ENCODE peak calls at places on chromosomes 2 and 18, in eight cellular contexts. C is HL-60; Y is CD8-positive, alpha-beta T cell; W is astrocyte of the spinal cord; K is epithelial cell of esophagus; U is ovary; X is AG04450; S is GM23338. E is an unnamed sample.
A peak's percentile ranks its signal among the peaks of the same experiment; 100 is the strongest.

GRCh38 chr2:239940861-239941570 is 84.1 kb downstream of the NDUFA10 start:
- DNase-seq in S (no peak), X (no peak), C (no peak), K (no peak), W (no peak), Y (no peak), U (peak; percentile 5), E (no peak)

GRCh38 chr2:121015971-121016485 is 269.0 kb downstream of the TFCP2L1 start:
- DNase-seq in C (no peak), K (no peak), U (no peak), S (no peak), X (no peak), Y (no peak), W (no peak), E (no peak)

GRCh38 chr2:178807227-178808008 is at the start of gene TTN:
- DNase-seq in C (no peak), U (no peak), X (no peak), S (no peak), W (no peak), K (no peak), Y (no peak), E (no peak)

GRCh38 chr2:150977296-150977695 is 284.4 kb downstream of the RBM43 start:
- DNase-seq in S (peak; percentile 53), U (no peak), Y (no peak), C (no peak), K (peak; percentile 18), X (no peak), W (no peak), E (no peak)

GRCh38 chr18:160831-161570 is 2.6 kb downstream of the USP14 start:
- DNase-seq in K (no peak), W (no peak), Y (no peak), S (no peak), X (no peak), U (no peak), C (no peak), E (no peak)

GRCh38 chr2:235171511-235172130 is 219.8 kb downstream of the SH3BP4 start:
- DNase-seq in S (no peak), K (peak; percentile 34), C (no peak), X (peak; percentile 10), Y (no peak), W (peak; percentile 64), U (no peak), E (peak; percentile 94)

GRCh38 chr2:136394136-136395060 is 276.4 kb upstream of the CXCR4 start:
- DNase-seq in C (no peak), S (no peak), Y (no peak), U (no peak), X (no peak), K (peak; percentile 33), W (no peak), E (no peak)

GRCh38 chr18:11047156-11047555 is 102.2 kb downstream of the PIEZO2 start:
- DNase-seq in C (no peak), W (no peak), U (no peak), K (no peak), X (no peak), S (no peak), Y (no peak), E (no peak)

GRCh38 chr18:74166397-74166796 is 18.1 kb downstream of the TIMM21 start:
- DNase-seq in U (no peak), S (no peak), X (no peak), W (no peak), C (no peak), K (no peak), Y (no peak), E (no peak)

GRCh38 chr2:23664069-23664788 is 262.7 kb downstream of the ATAD2B start:
- DNase-seq in K (no peak), Y (no peak), S (no peak), X (no peak), U (no peak), C (no peak), W (no peak), E (no peak)

GRCh38 chr2:148888003-148888501 is 13.0 kb downstream of the KIF5C start:
- DNase-seq in U (no peak), K (no peak), W (no peak), Y (peak; percentile 12), S (peak; percentile 63), C (peak; percentile 21), X (no peak), E (no peak)

GRCh38 chr2:49248506-49248905 is 94.2 kb upstream of the FSHR start:
- DNase-seq in Y (no peak), X (peak; percentile 87), K (peak; percentile 78), C (no peak), U (no peak), S (no peak), W (peak; percentile 96), E (peak; percentile 80)

GRCh38 chr2:126399001-126399400 is 257.0 kb upstream of the GYPC start:
- DNase-seq in X (no peak), C (peak; percentile 30), W (no peak), U (no peak), Y (peak; percentile 10), K (no peak), S (peak; percentile 21), E (no peak)

GRCh38 chr2:30165050-30165520 is 18.3 kb downstream of the YPEL5 start:
- DNase-seq in Y (peak; percentile 52), W (peak; percentile 87), C (peak; percentile 89), X (peak; percentile 83), S (peak; percentile 95), U (peak; percentile 41), K (peak; percentile 89), E (peak; percentile 94)

GRCh38 chr18:64699116-64699515 is 550.2 kb upstream of the LINC00305 start:
- DNase-seq in C (no peak), X (no peak), S (no peak), K (no peak), Y (no peak), W (no peak), U (no peak), E (no peak)

GRCh38 chr2:77127345-77127744 is 394.8 kb downstream of the LRRTM4 start:
- DNase-seq in Y (no peak), S (no peak), W (no peak), U (no peak), X (no peak), C (no peak), K (no peak), E (no peak)

GRCh38 chr2:134845719-134846118 is 7.3 kb downstream of the ACMSD start:
- DNase-seq in C (no peak), X (no peak), W (peak; percentile 77), Y (no peak), U (no peak), K (peak; percentile 60), S (no peak), E (peak; percentile 61)

GRCh38 chr2:76157531-76157930 is 446.8 kb upstream of the GCFC2 start:
- DNase-seq in Y (no peak), S (no peak), U (no peak), K (no peak), X (no peak), W (no peak), C (no peak), E (no peak)

GRCh38 chr2:218172808-218173207 is 6.0 kb upstream of the CXCR1 start:
- DNase-seq in Y (no peak), W (no peak), X (no peak), C (no peak), S (no peak), K (no peak), U (no peak), E (no peak)

DNA sequence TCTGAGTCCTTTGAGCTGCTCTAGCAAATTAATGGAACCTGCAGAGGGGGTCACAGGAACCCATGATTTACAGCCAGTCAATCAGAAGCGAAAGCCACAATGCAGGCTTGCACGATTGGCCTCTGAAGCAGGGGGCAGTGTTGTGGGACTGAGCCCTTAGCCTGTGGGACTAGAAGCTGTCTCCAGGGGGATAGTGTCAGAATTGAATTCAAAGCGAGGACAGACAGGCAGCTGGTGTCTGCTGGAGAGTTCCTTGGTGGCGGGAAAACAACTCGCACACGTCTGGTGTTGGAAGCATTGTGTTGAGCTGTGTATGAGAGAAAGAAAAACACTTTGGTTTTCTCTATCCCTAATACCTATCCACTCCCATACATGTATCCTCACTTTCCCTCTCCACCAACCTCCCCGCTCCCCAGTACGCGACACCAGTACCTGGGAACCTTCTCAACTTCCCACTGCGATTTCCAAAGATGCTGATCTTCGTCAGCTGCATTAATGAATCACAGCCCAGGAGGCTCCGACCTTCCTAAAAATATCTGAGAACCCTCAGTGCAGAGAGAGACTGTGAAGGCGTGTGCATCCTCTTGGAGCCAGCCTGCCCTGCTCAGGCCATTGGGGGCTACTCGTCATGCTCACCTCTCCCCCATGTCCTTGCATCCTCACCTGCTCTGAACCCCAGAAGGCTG is 88.2 kb downstream of the HS1BP3 start:
- DNase-seq in X (no peak), Y (no peak), C (no peak), W (no peak), K (no peak), S (peak; percentile 42), U (no peak), E (no peak)
- TF ChIP-seq CTCF in X (peak; percentile 12), Y (no peak), C (no peak), W (peak; percentile 20), K (no peak), S (peak; percentile 38), U (no peak), E (peak; percentile 48)

DNA sequence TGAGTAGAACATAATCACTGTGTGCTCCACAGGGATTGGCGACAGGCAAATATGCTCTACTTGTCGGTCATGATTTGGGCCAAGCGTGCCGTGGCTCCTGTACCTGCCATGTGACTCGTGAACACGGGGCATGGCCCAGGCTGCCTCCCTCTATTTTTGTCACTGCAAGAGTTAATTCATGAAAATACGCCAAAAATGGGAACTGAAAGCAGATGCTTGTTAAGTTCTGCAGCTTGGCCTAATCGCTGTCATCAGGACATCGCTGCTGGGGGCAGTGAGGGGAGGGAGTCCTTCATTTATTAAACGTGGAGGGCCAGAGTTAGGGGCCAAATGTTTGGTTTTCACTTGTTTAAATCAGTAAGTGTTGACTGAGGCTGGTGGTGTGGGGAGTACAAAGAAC is 177.8 kb downstream of the BCL2 start:
- DNase-seq in C (no peak), K (no peak), X (no peak), S (no peak), W (no peak), U (no peak), Y (no peak), E (no peak)
- TF ChIP-seq CTCF in C (no peak), K (no peak), X (no peak), S (no peak), W (no peak), U (no peak), Y (no peak), E (no peak)

DNA sequence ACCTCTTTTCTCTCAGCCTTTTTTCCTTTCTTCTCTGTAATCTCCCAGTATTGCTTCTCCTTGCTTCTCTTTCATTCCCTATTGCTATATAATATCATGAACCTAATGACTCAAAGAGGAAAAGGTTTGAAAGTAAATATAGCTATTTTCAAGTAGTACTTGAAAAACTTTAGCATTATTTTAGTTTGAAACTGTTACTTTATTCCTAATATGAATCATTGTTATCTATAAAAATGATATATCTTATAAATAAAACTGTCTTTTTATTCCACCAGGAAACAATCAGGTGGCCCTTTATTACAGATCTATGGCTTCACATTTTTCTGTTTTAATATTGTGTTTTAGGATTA is 311 bp upstream of the SCN1A start:
- DNase-seq in K (no peak), C (no peak), S (no peak), W (no peak), U (no peak), Y (no peak), X (no peak), E (no peak)
- TF ChIP-seq CTCF in K (no peak), C (no peak), S (no peak), W (no peak), U (no peak), Y (no peak), X (no peak), E (peak; percentile 56)

DNA sequence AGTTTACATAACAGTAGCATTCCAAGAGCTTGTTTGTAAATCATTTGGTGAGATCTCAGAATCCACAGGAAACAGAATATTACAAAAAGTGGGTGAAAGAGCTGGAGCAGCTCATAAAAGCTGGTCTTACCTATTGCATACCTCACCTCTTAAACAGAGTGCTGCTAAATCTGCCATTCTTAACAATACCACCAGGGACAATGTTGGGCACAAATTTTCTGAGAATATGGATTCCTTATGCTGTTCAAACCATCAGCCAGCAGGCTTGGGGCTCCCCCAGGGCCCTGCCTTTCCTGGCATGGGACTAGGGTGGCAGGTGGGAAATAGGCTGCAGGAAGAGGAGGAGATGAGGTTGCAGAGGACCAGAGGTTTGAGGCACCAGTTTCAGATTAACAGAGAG is 55.6 kb downstream of the TGFA start:
- DNase-seq in C (no peak), U (no peak), K (peak; percentile 47), S (peak; percentile 72), W (no peak), Y (no peak), X (no peak), E (peak; percentile 13)
- TF ChIP-seq CTCF in C (no peak), U (no peak), K (peak; percentile 54), S (peak; percentile 11), W (peak; percentile 16), Y (peak; percentile 29), X (peak; percentile 2), E (peak; percentile 65)

E was measured in HFFc6.